ENCODE peak calls at places on chromosome 4, in six cellular contexts. O, I, A, G, N and T are unnamed samples.

GRCh38 chr4:125719987-125720386 is 405.2 kb downstream of the FAT4 start:
- DNase-seq in G (no peak), A (no peak), O (no peak), I (no peak), N (no peak), T (no peak)

GRCh38 chr4:98679738-98680137 is 21.3 kb upstream of the TSPAN5 start:
- DNase-seq in G (no peak), N (no peak), A (no peak), I (no peak), O (no peak), T (no peak)

GRCh38 chr4:69518102-69518501 is 22.4 kb upstream of the UGT2B4 start:
- DNase-seq in A (no peak), I (no peak), G (no peak), N (no peak), O (no peak), T (no peak)

GRCh38 chr4:5224340-5224739 is 173.1 kb downstream of the STK32B start:
- DNase-seq in G (no peak), N (no peak), O (no peak), A (no peak), I (no peak), T (no peak)

GRCh38 chr4:4875147-4875546 is 15.7 kb downstream of the MSX1 start:
- DNase-seq in I (no peak), G (no peak), O (no peak), A (no peak), N (no peak), T (no peak)

GRCh38 chr4:177667687-177668086 is 225.4 kb upstream of the AGA start:
- DNase-seq in N (no peak), I (no peak), O (no peak), G (no peak), A (no peak), T (no peak)

GRCh38 chr4:166324321-166324720 is 451.3 kb downstream of the TLL1 start:
- DNase-seq in O (no peak), G (no peak), N (no peak), A (no peak), I (peak), T (peak)

GRCh38 chr4:8283631-8284121 is 14.1 kb downstream of the HTRA3 start:
- DNase-seq in I (no peak), G (no peak), N (no peak), A (no peak), O (no peak), T (no peak)

GRCh38 chr4:82833696-82834313 is 35.2 kb upstream of the SCD5 start:
- DNase-seq in N (no peak), O (no peak), A (peak), G (no peak), I (peak), T (no peak)

GRCh38 chr4:180900781-180901180 is 1342.4 kb upstream of the TENM3 start:
- DNase-seq in G (no peak), I (no peak), N (no peak), O (no peak), A (no peak), T (no peak)

GRCh38 chr4:52914051-52914605 is 52.0 kb downstream of the RASL11B start:
- DNase-seq in N (no peak), I (peak), A (peak), O (no peak), G (no peak), T (no peak)

GRCh38 chr4:22434895-22435294 is 81.0 kb downstream of the ADGRA3 start:
- DNase-seq in I (peak), O (no peak), N (peak), G (no peak), A (no peak), T (peak)

GRCh38 chr4:137693641-137694040 is 161.3 kb upstream of the PCDH18 start:
- DNase-seq in O (no peak), I (no peak), N (no peak), A (no peak), G (no peak), T (no peak)

GRCh38 chr4:34271479-34272355 is 1972.6 kb downstream of the ARAP2 start:
- DNase-seq in A (no peak), I (no peak), G (no peak), N (no peak), O (no peak), T (no peak)

GRCh38 chr4:138983690-138984089 is 31.9 kb upstream of the NOCT start:
- DNase-seq in O (no peak), G (no peak), N (no peak), A (no peak), I (no peak), T (no peak)

GRCh38 chr4:4256799-4257198 is 8.8 kb upstream of the TMEM128 start:
- DNase-seq in O (no peak), N (no peak), G (no peak), I (no peak), A (no peak), T (no peak)

GRCh38 chr4:57324673-57325307 is 214.6 kb upstream of the IGFBP7 start:
- DNase-seq in I (no peak), O (no peak), G (no peak), A (no peak), N (no peak), T (no peak)

GRCh38 chr4:172666711-172667368 is 501.8 kb upstream of the GALNT7 start:
- DNase-seq in G (no peak), N (no peak), A (no peak), O (no peak), I (no peak), T (no peak)